ENCODE peak calls at places on chromosomes 7 and 10, in nine cellular contexts. F is PC-9, V is MM.1S, N is fibroblast of lung, W is adrenal gland, U is H9, I is mammary epithelial cell, H is spleen, Z is neural progenitor cell. Y is an unnamed sample. For H3K4me1, the result is how much of the 10 kb centered on the place peaks cover.

GRCh38 chr10:71963756-71964668 is at the start of gene CHST3:
- DNase-seq in V (no peak), F (peak), N (peak), Z (peak), I (peak), W (peak), U (peak), H (no peak), Y (no peak)

GRCh38 chr7:71937840-71938371 is 474.2 kb downstream of the CALN1 start:
- DNase-seq in W (no peak), U (no peak), I (no peak), H (no peak), F (no peak), V (no peak), Z (no peak), N (no peak), Y (no peak)

GRCh38 chr10:128046156-128046933 is 79.9 kb downstream of the MKI67 start:
- DNase-seq in V (no peak), W (no peak), N (no peak), Z (no peak), H (peak), I (no peak), F (no peak), U (no peak), Y (no peak)

GRCh38 chr10:29908977-29909376 is 150.4 kb downstream of the JCAD start:
- DNase-seq in Z (no peak), U (no peak), V (no peak), I (peak), W (no peak), H (no peak), F (no peak), N (no peak), Y (no peak)

GRCh38 chr7:33716581-33717477 is 188.5 kb upstream of the BMPER start:
- DNase-seq in H (no peak), F (no peak), Z (peak), W (no peak), I (peak), N (peak), V (peak), U (no peak), Y (peak)

GRCh38 chr7:139825666-139826290 is 3.3 kb upstream of the TBXAS1 start:
- DNase-seq in N (peak), U (no peak), Z (no peak), W (no peak), H (no peak), I (peak), F (no peak), V (no peak), Y (no peak)

GRCh38 chr10:47388879-47389278 is 4.8 kb upstream of the ZNF488 start:
- DNase-seq in I (no peak), N (no peak), H (no peak), W (no peak), Z (no peak), F (no peak), V (no peak), U (peak), Y (no peak)

GRCh38 chr7:23864984-23865383 is 155.0 kb downstream of the STK31 start:
- DNase-seq in V (no peak), H (no peak), Z (no peak), I (peak), F (no peak), W (no peak), U (no peak), N (peak), Y (peak)

GRCh38 chr10:8912108-8912507 is 857.6 kb downstream of the GATA3 start:
- DNase-seq in Z (no peak), I (no peak), V (no peak), W (no peak), H (no peak), U (no peak), N (no peak), F (no peak), Y (no peak)

GRCh38 chr10:58932821-58933314 is 243.6 kb upstream of the PHYHIPL start:
- DNase-seq in I (no peak), N (no peak), W (no peak), U (no peak), F (no peak), Z (no peak), V (no peak), H (no peak), Y (no peak)

GRCh38 chr10:35735412-35735811 is 93.3 kb upstream of the FZD8 start:
- DNase-seq in H (no peak), V (no peak), F (no peak), W (no peak), Z (no peak), I (peak), N (no peak), U (no peak), Y (no peak)

GRCh38 chr10:127279334-127279774 is 83.0 kb upstream of the INSYN2A start:
- DNase-seq in Z (no peak), N (no peak), V (no peak), I (no peak), U (no peak), F (no peak), W (no peak), H (no peak), Y (no peak)

GRCh38 chr7:149776848-149777407 is 3.5 kb upstream of the ZNF467 start:
- DNase-seq in W (peak), Z (no peak), I (no peak), N (no peak), V (no peak), H (peak), F (no peak), U (no peak), Y (no peak)

GRCh38 chr10:13787015-13787421 is 200.3 kb downstream of the PRPF18 start:
- DNase-seq in W (no peak), Z (no peak), H (peak), N (no peak), F (no peak), V (peak), I (peak), U (peak), Y (no peak)

GRCh38 chr10:108132303-108132702 is 967.8 kb upstream of the SORCS1 start:
- DNase-seq in U (no peak), Z (no peak), V (no peak), I (peak), N (no peak), W (no peak), H (no peak), F (no peak), Y (no peak)

GRCh38 chr10:67843284-67843683 is 5.3 kb upstream of the DNAJC12 start:
- DNase-seq in F (no peak), U (no peak), I (no peak), H (no peak), N (no peak), W (no peak), Z (no peak), V (no peak), Y (no peak)

GRCh38 chr10:110172155-110172554 is 35.2 kb upstream of the MXI1 start:
- DNase-seq in F (no peak), H (no peak), V (no peak), U (no peak), Z (no peak), N (no peak), W (peak), I (no peak), Y (peak)

GRCh38 chr7:38660427-38661099 is 29.4 kb upstream of the AMPH start:
- DNase-seq in V (peak), H (peak), U (peak), W (peak), N (peak), Z (peak), F (no peak), I (peak), Y (peak)

GRCh38 chr7:124071843-124072242 is 39.0 kb upstream of the TMEM229A start:
- DNase-seq in F (no peak), V (no peak), W (no peak), N (peak), I (no peak), Z (no peak), U (no peak), H (no peak), Y (no peak)
- H3K4me1 ChIP-seq in F (under half), V (under half), W (under half), N (under half), I (under half), Z (under half), U (under half), H (under half), Y (under half)

GRCh38 chr10:79159141-79159619 is 90.4 kb downstream of the ZMIZ1 start:
- DNase-seq in H (no peak), N (peak), U (no peak), Z (no peak), W (no peak), V (no peak), F (no peak), I (no peak), Y (no peak)

GRCh38 chr10:79161557-79161956 is 92.8 kb downstream of the ZMIZ1 start:
- DNase-seq in H (no peak), Z (no peak), W (no peak), U (no peak), N (no peak), I (no peak), F (no peak), V (no peak), Y (no peak)

GRCh38 chr10:79159785-79160184 is 91.0 kb downstream of the ZMIZ1 start:
- DNase-seq in W (no peak), Z (no peak), V (no peak), I (no peak), N (peak), F (no peak), H (no peak), U (no peak), Y (no peak)

GRCh38 chr10:79158402-79159097 is 89.8 kb downstream of the ZMIZ1 start:
- DNase-seq in W (no peak), H (no peak), I (no peak), N (no peak), Z (no peak), F (no peak), U (no peak), V (no peak), Y (no peak)

DNA sequence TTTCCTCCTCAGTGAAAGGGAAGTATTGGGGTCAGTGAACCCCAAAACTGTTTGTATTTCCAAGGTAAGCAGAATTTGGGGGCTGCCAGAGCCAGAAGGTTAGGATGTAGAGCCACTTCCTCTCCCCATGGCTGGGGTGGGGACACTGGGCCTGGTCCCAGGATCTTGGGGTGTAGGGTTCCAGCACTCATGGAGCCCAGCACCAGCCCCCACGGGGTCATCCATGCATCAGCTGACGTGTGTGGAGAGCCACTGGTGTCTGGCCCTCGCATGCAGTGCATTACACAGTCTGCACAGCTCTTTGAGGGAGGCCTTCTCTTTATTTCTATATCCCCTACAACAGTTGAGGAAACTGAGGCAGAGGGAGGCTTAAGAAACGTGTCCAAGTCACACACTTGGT is 91.4 kb downstream of the ZMIZ1 start:
- DNase-seq in V (no peak), W (no peak), U (no peak), F (no peak), H (no peak), Z (no peak), N (no peak), I (no peak), Y (no peak)
- H3K4me1 ChIP-seq in V (under half), W (half or more), U (under half), F (half or more), H (half or more), Z (under half), N (half or more), I (under half), Y (half or more)

DNA sequence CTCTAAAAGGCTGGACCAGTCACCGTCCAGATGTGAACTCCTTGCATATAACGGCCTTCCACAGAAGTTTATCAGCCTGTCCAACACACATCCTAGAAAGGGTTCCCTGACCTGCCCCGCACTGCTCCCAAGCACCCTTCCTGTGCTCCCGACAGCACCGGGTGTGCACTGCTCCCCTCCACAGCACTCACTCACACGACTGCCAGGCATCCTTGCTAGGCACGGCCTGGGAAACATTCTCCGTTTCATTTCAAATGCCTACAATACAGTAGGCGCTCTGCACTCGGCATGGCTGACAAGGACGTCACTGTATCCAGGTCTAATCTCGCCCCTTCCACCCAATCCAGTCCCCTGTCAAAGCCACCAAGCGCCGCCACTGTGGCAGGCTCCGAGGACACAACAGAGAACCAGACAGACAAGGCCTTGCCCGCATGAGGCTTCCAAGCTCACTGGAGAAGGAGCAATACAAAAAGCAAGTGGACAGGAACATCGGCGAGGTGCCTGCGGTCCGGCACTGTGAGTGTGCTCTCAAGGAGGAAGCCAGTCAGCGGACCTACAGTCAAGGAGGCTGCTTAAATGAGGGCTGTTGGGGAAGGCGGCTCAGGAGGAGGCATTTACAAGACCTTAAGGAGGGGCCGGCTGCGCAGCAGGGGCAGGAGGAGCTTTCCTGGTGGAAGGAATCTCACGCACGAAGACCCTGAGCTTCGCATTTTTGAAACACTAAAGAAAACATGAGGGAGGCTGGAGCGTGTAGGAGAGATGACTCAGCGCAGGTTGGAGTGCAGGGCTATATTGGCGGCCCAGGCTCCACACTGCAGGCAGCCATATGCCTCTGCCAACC is 29.2 kb downstream of the GNA12 start:
- DNase-seq in V (no peak), W (no peak), F (no peak), U (peak), Z (peak), H (no peak), I (no peak), N (no peak), Y (no peak)
- H3K4me1 ChIP-seq in V (under half), W (under half), F (half or more), U (under half), Z (under half), H (under half), I (under half), N (under half), Y (half or more)

GRCh38 chr7:50305697-50306300 is 1.3 kb downstream of the IKZF1 start:
- DNase-seq in I (no peak), V (peak), N (no peak), Z (no peak), W (no peak), H (no peak), F (no peak), U (no peak), Y (no peak)

GRCh38 chr7:50303894-50304157 is 690 bp upstream of the IKZF1 start:
- DNase-seq in F (no peak), I (no peak), H (peak), Z (peak), U (no peak), N (no peak), V (no peak), W (no peak), Y (no peak)

GRCh38 chr7:50304158-50304910 is at the start of gene IKZF1:
- DNase-seq in N (no peak), F (no peak), I (peak), H (peak), Z (peak), W (peak), V (peak), U (peak), Y (no peak)

GRCh38 chr7:50306491-50307367 is 2.2 kb downstream of the IKZF1 start:
- DNase-seq in W (no peak), U (no peak), F (no peak), N (no peak), H (peak), Z (peak), I (no peak), V (no peak), Y (no peak)

DNA sequence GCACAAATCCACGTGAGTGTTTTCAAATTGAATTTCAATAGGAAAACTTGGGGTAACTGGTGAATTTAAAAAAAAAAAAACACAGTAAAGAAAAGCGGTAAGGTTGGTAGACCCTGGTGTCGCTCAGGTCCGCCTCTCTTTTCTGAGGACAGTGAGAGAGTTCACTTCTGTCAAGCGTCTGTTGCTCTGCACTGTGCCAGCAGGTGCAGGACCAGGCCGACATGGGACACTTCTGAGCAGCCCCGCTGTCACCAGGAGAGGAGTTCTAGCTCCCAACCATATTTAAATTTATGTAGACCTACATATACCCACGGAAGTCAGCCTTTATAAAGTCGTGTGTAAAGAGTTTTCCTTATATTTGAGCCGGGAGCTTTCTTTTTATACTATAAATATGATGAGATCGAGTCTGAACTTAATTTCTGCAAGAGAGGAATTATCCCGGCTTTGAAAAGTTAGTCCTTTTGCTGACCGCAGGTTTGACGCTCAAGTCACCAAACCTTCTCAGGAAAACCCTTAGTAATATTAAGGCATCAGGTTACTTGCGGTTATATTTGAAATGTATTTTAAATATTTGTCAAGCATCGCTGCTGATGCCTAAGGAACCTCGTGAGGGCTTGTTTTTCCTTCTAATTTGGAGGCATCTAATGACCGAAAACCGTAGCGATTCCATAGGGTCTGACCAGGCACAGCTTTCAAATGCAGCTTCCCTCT is 550 bp downstream of the IKZF1 start:
- DNase-seq in F (no peak), I (no peak), V (peak), W (no peak), Z (peak), U (no peak), N (no peak), H (peak), Y (no peak)
- H3K4me1 ChIP-seq in F (under half), I (under half), V (under half), W (under half), Z (under half), U (under half), N (under half), H (under half), Y (under half)

DNA sequence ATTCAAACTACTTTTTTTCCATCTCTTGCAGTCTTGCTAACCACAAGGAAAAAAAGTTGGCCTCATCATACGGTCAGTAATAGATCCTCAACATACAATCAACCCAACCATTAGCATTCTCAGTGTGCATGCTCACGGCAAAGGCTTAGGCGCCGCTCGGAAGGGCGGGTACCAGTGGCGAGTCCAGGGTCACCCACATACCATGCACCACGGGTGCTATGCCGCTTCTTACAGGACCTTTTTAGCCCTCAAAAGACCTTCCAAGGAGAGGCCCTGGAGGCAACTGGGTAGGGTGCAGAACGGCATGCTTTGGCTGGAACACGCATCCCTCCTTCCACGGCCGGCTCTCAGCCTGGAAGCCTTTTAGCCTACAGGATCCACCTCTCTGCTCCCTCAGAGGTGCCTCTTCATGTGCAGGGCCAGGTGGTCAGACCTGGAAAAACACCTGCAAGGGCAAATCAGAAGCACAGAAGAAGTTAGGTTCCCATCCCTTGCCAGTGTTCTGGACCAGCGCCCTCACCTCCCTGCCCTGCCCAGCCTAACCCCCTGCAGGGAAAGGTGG is 5.8 kb downstream of the KLF6 start:
- DNase-seq in H (peak), Z (no peak), V (no peak), N (peak), W (no peak), I (peak), F (no peak), U (peak), Y (no peak)
- H3K4me1 ChIP-seq in H (half or more), Z (under half), V (under half), N (under half), W (under half), I (under half), F (half or more), U (under half), Y (under half)

GRCh38 chr10:132407846-132408278 is 10.9 kb downstream of the PWWP2B start:
- DNase-seq in U (peak), Z (no peak), F (peak), H (peak), I (peak), W (peak), N (peak), V (no peak), Y (no peak)

GRCh38 chr10:132405463-132405991 is 8.5 kb downstream of the PWWP2B start:
- DNase-seq in Z (no peak), V (no peak), H (peak), N (no peak), F (no peak), I (no peak), U (peak), W (no peak), Y (no peak)

GRCh38 chr10:132407243-132407746 is 10.3 kb downstream of the PWWP2B start:
- DNase-seq in W (peak), V (no peak), F (peak), N (no peak), U (no peak), Z (no peak), H (no peak), I (no peak), Y (no peak)

GRCh38 chr10:132406181-132406580 is 9.2 kb downstream of the PWWP2B start:
- DNase-seq in U (no peak), Z (no peak), F (no peak), H (no peak), N (no peak), I (no peak), W (no peak), V (no peak), Y (no peak)

GRCh38 chr10:132406750-132407149 is 9.8 kb downstream of the PWWP2B start:
- DNase-seq in V (no peak), U (no peak), Z (no peak), I (no peak), F (no peak), H (no peak), W (no peak), N (no peak), Y (no peak)
- H3K4me1 ChIP-seq in V (under half), U (under half), Z (under half), I (under half), F (under half), H (half or more), W (half or more), N (under half), Y (under half)